ENCODE peak calls at places on chromosomes 4 and X, in eight cellular contexts. J, W, G, B, O, L, E and M are unnamed samples.

GRCh38 chr4:10761903-10762302 is 77.3 kb upstream of the CLNK start:
- DNase-seq in J (no peak), W (no peak), G (no peak), B (no peak), O (no peak), L (no peak), E (no peak), M (no peak)

GRCh38 chr4:88106205-88106604 is 52.2 kb downstream of the ABCG2 start:
- DNase-seq in J (no peak), W (no peak), G (no peak), B (no peak), O (no peak), L (peak), E (no peak), M (no peak)

GRCh38 chrX:44871114-44871645 is 1.8 kb upstream of the KDM6A start:
- DNase-seq in J (no peak), W (no peak), G (no peak), B (no peak), O (no peak), L (no peak), E (no peak), M (peak)

GRCh38 chrX:39309018-39309620 is 507.9 kb downstream of the MID1IP1 start:
- DNase-seq in J (no peak), W (no peak), G (no peak), B (no peak), O (no peak), L (peak), E (no peak), M (no peak)

GRCh38 chr4:37471971-37472370 is 214.2 kb downstream of the RELL1 start:
- DNase-seq in J (no peak), W (no peak), G (no peak), B (no peak), O (no peak), L (no peak), E (peak), M (no peak)

GRCh38 chr4:81052119-81053068 is 21.9 kb downstream of the BMP3 start:
- DNase-seq in J (peak), W (peak), G (peak), B (peak), O (peak), L (peak), E (peak), M (no peak)

GRCh38 chrX:146144090-146144489 is 326.5 kb downstream of the SLITRK2 start:
- DNase-seq in J (no peak), W (no peak), G (no peak), B (no peak), O (no peak), L (no peak), E (no peak), M (no peak)

GRCh38 chr4:80840396-80840795 is 190.1 kb upstream of the BMP3 start:
- DNase-seq in J (no peak), W (no peak), G (no peak), B (no peak), O (no peak), L (no peak), E (no peak), M (no peak)

GRCh38 chr4:1321946-1322650 is 24.9 kb upstream of the UVSSA start:
- DNase-seq in J (no peak), W (no peak), G (no peak), B (no peak), O (no peak), L (no peak), E (no peak), M (peak)

GRCh38 chr4:84965558-84966381 is 720 bp downstream of the WDFY3 start:
- DNase-seq in J (peak), W (no peak), G (peak), B (peak), O (no peak), L (peak), E (peak), M (peak)

DNA sequence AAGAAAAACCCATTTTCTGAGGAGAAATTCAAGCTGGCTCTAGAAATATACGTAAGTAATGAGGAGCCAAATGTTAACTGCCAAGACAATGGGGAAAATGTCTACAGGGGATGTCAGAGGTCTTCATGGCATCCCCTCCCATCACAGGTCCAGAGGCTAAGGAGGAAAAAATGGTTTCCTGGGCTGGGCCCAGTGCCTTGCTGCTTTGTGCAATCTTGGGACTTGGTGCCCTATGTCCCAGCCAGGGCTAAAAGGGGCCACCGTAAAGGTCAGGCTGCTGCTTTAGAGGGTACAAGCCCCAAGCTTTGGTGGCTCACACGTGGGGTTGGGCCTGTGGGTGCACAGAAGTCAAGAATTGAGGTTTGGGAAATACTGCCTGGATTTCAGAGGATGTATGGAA is 17.2 kb upstream of the IGFBP7 start:
- DNase-seq in J (no peak), W (no peak), G (no peak), B (no peak), O (no peak), L (no peak), E (no peak), M (no peak)
- H2AFZ ChIP-seq in J (no peak), W (no peak), G (no peak), B (no peak), O (no peak), L (no peak), E (no peak), M (no peak)

GRCh38 chr4:138875886-138876608 is 139.5 kb upstream of the NOCT start:
- DNase-seq in J (no peak), W (peak), G (no peak), B (no peak), O (no peak), L (peak), E (peak), M (no peak)
- H2AFZ ChIP-seq in J (no peak), W (no peak), G (peak), B (peak), O (no peak), L (no peak), E (no peak), M (no peak)

DNA sequence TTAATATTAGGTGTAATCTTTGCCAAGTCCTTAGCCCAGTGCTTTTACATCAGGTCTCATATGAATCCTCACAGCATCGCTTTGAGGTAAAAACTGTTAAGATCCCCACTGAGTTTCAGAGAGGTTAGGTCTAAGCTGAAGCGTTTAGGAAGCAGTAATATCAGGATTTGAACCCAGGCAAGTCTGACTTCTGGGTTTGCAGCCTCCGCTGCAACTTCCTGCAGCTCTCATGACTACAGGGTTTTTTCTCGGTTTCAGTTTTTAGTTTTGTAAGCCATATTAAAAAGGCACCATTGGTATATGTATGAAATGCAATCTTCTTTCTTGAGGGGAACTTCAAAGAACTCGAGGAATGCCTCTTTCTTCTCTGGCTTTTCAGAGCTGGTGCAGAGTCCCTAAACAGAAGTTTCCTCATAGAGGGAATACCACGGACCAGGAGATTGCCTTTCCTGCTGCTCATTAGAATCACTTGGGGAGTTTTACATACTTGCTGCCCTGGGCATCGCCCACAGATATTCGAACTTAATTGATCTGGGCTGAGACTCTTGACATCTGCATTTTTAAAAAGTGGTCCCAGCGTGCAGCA is 6.5 kb downstream of the MTM1 start:
- DNase-seq in J (no peak), W (no peak), G (no peak), B (no peak), O (peak), L (no peak), E (no peak), M (no peak)
- H2AFZ ChIP-seq in J (no peak), W (no peak), G (no peak), B (no peak), O (peak), L (no peak), E (no peak), M (no peak)

GRCh38 chrX:20300822-20301221 is 34.1 kb upstream of the RPS6KA3 start:
- DNase-seq in J (no peak), W (no peak), G (no peak), B (no peak), O (no peak), L (no peak), E (no peak), M (no peak)
- H2AFZ ChIP-seq in J (no peak), W (no peak), G (no peak), B (no peak), O (no peak), L (no peak), E (no peak), M (no peak)

GRCh38 chrX:152639426-152639825 is 1.7 kb downstream of the GABRQ start:
- DNase-seq in J (no peak), W (no peak), G (no peak), B (no peak), O (no peak), L (no peak), E (no peak), M (no peak)

GRCh38 chrX:152641256-152641875 is 3.7 kb downstream of the GABRQ start:
- DNase-seq in J (peak), W (no peak), G (peak), B (no peak), O (no peak), L (no peak), E (no peak), M (no peak)

GRCh38 chrX:152640039-152640818 is 2.5 kb downstream of the GABRQ start:
- DNase-seq in J (peak), W (no peak), G (peak), B (no peak), O (no peak), L (no peak), E (no peak), M (no peak)

GRCh38 chrX:152641996-152642395 is 4.3 kb downstream of the GABRQ start:
- DNase-seq in J (peak), W (no peak), G (peak), B (peak), O (no peak), L (no peak), E (no peak), M (peak)

GRCh38 chrX:152642931-152643525 is 5.3 kb downstream of the GABRQ start:
- DNase-seq in J (no peak), W (no peak), G (no peak), B (no peak), O (no peak), L (no peak), E (no peak), M (no peak)
- H2AFZ ChIP-seq in J (no peak), W (no peak), G (no peak), B (no peak), O (no peak), L (no peak), E (no peak), M (no peak)

DNA sequence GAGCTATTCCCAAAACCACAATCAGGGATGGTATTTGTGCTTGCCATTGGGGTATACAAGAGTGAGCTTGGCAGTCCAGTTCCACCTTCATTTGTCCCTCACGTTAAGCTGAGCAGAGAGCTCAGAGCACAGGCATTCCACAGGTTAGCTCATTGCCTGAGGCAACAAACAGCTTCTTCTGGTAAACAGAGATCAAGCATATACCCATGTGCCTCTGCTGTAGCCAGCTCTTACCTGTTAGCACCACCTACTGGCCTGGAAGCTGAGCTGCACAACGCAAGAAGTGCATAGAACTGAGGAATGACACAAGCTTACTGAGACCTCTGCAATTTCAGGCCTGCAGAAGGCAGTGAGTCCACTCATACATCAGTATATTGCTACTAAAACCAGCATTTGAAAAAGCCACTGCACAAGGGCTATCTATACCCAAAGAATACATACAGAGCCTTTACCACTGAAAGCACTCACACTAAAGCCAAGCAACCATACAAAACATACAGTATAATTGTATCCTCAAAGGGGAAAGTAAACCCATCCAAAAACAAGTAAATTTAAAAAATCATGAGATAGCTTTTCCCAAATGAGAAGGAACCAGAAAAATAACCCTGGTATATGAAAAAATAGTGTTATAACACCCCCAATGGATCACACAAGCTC is 258.3 kb upstream of the GABRA2 start:
- DNase-seq in J (peak), W (no peak), G (peak), B (peak), O (peak), L (peak), E (no peak), M (peak)
- H2AFZ ChIP-seq in J (peak), W (no peak), G (peak), B (no peak), O (peak), L (no peak), E (no peak), M (no peak)

GRCh38 chrX:130552444-130553073 is 150.8 kb downstream of the RBMX2 start:
- DNase-seq in J (no peak), W (no peak), G (no peak), B (no peak), O (no peak), L (no peak), E (no peak), M (no peak)
- H2AFZ ChIP-seq in J (no peak), W (no peak), G (no peak), B (no peak), O (no peak), L (no peak), E (no peak), M (no peak)